ENCODE peak calls at places on chromosomes 1 and 21, in ten cellular contexts. S is stimulated activated CD8-positive, alpha-beta memory T cell treated with anti-CD3 and anti-CD28 coated beads, Interleukin-15, amount 100 ng/mL, for 4 hours; H is CD8-positive, alpha-beta T cell; Q is iPS-NIHi11; R is GM23248; A is EL; C is stimulated activated CD4-positive, alpha-beta T cell treated with anti-CD3 and anti-CD28 coated beads, Interleukin-15, amount 100 ng/mL, for 24 hours; T is T1000; F is ELR; K is anterior cingulate cortex. P is an unnamed sample.
A peak's percentile ranks its signal among the peaks of the same experiment; 100 is the strongest.

GRCh38 chr21:33070921-33071877 is 1.3 kb downstream of the OLIG1 start:
- DNase-seq in S (no peak), H (no peak), Q (peak; percentile 56), R (peak; percentile 13), A (peak; percentile 28), C (peak; percentile 46), T (no peak), F (peak; percentile 17), K (no peak), P (peak; percentile 28)

GRCh38 chr1:66494488-66494887 is 39.5 kb upstream of the SGIP1 start:
- DNase-seq in S (no peak), H (no peak), Q (no peak), R (no peak), A (no peak), C (no peak), T (no peak), F (no peak), K (no peak), P (no peak)

GRCh38 chr1:107550358-107550757 is 409.5 kb downstream of the NTNG1 start:
- DNase-seq in S (no peak), H (no peak), Q (no peak), R (no peak), A (no peak), C (no peak), T (no peak), F (no peak), K (no peak), P (no peak)

GRCh38 chr1:245578751-245579150 is 424.0 kb downstream of the KIF26B start:
- DNase-seq in S (no peak), H (no peak), Q (no peak), R (no peak), A (no peak), C (no peak), T (no peak), F (no peak), K (no peak), P (no peak)

GRCh38 chr1:8018492-8019228 is 7.4 kb downstream of the ERRFI1 start:
- DNase-seq in S (no peak), H (no peak), Q (no peak), R (no peak), A (no peak), C (no peak), T (no peak), F (no peak), K (no peak), P (no peak)

GRCh38 chr1:226797151-226797550 is 58.1 kb upstream of the ITPKB start:
- DNase-seq in S (no peak), H (no peak), Q (no peak), R (no peak), A (no peak), C (no peak), T (no peak), F (no peak), K (no peak), P (no peak)

GRCh38 chr1:202658251-202658650 is 52.0 kb downstream of the SYT2 start:
- DNase-seq in S (no peak), H (no peak), Q (no peak), R (no peak), A (no peak), C (no peak), T (no peak), F (no peak), K (no peak), P (no peak)

GRCh38 chr1:173267453-173267945 is 60.4 kb upstream of the TNFSF4 start:
- DNase-seq in S (no peak), H (no peak), Q (no peak), R (peak; percentile 86), A (peak; percentile 84), C (no peak), T (peak; percentile 37), F (peak; percentile 84), K (no peak), P (no peak)

GRCh38 chr1:1687846-1688245 is 4.7 kb downstream of the SLC35E2B start:
- DNase-seq in S (no peak), H (no peak), Q (no peak), R (no peak), A (no peak), C (no peak), T (no peak), F (no peak), K (no peak), P (peak; percentile 4)

GRCh38 chr1:210558302-210558701 is 229.6 kb downstream of the HHAT start:
- DNase-seq in S (no peak), H (no peak), Q (no peak), R (no peak), A (peak; percentile 12), C (no peak), T (no peak), F (no peak), K (no peak), P (no peak)

GRCh38 chr1:182680901-182681300 is 3.5 kb downstream of the RGS8 start:
- DNase-seq in S (no peak), H (no peak), Q (no peak), R (no peak), A (peak; percentile 20), C (no peak), T (no peak), F (peak; percentile 12), K (no peak), P (no peak)

GRCh38 chr1:205926636-205927035 is 16.6 kb downstream of the SLC26A9 start:
- DNase-seq in S (no peak), H (no peak), Q (no peak), R (no peak), A (no peak), C (no peak), T (no peak), F (no peak), K (no peak), P (no peak)

GRCh38 chr1:226100436-226101347 is 38.2 kb downstream of the H3-3A start:
- DNase-seq in S (no peak), H (peak; percentile 46), Q (peak; percentile 86), R (peak; percentile 38), A (peak; percentile 41), C (peak; percentile 66), T (no peak), F (peak; percentile 81), K (peak; percentile 23), P (peak; percentile 37)

GRCh38 chr1:16324456-16324890 is 27.8 kb downstream of the FBXO42 start:
- DNase-seq in S (no peak), H (no peak), Q (no peak), R (peak; percentile 90), A (peak; percentile 77), C (no peak), T (no peak), F (peak; percentile 75), K (peak; percentile 3), P (no peak)

GRCh38 chr1:166391677-166392076 is 224.9 kb upstream of the FAM78B start:
- DNase-seq in S (no peak), H (no peak), Q (no peak), R (peak; percentile 12), A (peak; percentile 28), C (no peak), T (no peak), F (peak; percentile 6), K (no peak), P (no peak)

GRCh38 chr1:62689524-62689923 is 1.3 kb upstream of the DOCK7 start:
- DNase-seq in S (no peak), H (no peak), Q (no peak), R (peak; percentile 89), A (peak; percentile 84), C (no peak), T (no peak), F (peak; percentile 93), K (no peak), P (no peak)

GRCh38 chr1:52602328-52603300 is at the start of gene GPX7:
- DNase-seq in S (peak; percentile 18), H (peak; percentile 63), Q (peak; percentile 76), R (peak; percentile 68), A (peak; percentile 56), C (peak; percentile 70), T (no peak), F (peak; percentile 58), K (no peak), P (peak; percentile 62)

GRCh38 chr21:44966135-44967081 is 26.6 kb downstream of the SLX9 start:
- DNase-seq in S (no peak), H (no peak), Q (no peak), R (no peak), A (no peak), C (no peak), T (no peak), F (no peak), K (no peak), P (no peak)